ENCODE peak calls at places on chromosomes 16 and 17, in four cellular contexts. P is CD4-positive, CD25-positive, alpha-beta regulatory T cell; F is anterior cingulate cortex; K is nephron progenitor cell. J is an unnamed sample.

GRCh38 chr17:1158879-1159278 is 20.9 kb downstream of the ABR start:
- DNase-seq in P (no peak), F (no peak), K (no peak), J (no peak)

GRCh38 chr17:77319211-77320031 is 178.7 kb downstream of the SEC14L1 start:
- DNase-seq in P (peak), F (no peak), K (peak), J (peak)

GRCh38 chr17:49779730-49780220 is 8.7 kb upstream of the KAT7 start:
- DNase-seq in P (no peak), F (no peak), K (no peak), J (peak)

GRCh38 chr16:22206847-22207714 is 1.0 kb downstream of the EEF2K start:
- DNase-seq in P (peak), F (no peak), K (peak), J (peak)

GRCh38 chr17:67637901-67638641 is 79.7 kb upstream of the NOL11 start:
- DNase-seq in P (no peak), F (no peak), K (no peak), J (no peak)

GRCh38 chr16:8720967-8721692 is 46.7 kb downstream of the ABAT start:
- DNase-seq in P (no peak), F (no peak), K (no peak), J (no peak)

GRCh38 chr16:68790130-68790761 is 53.1 kb upstream of the TANGO6 start:
- DNase-seq in P (no peak), F (no peak), K (no peak), J (peak)

GRCh38 chr17:66724581-66725341 is 110.2 kb upstream of the CACNG5 start:
- DNase-seq in P (no peak), F (no peak), K (no peak), J (peak)

GRCh38 chr17:28646039-28646754 is 1.2 kb upstream of the BLTP2 start:
- DNase-seq in P (no peak), F (no peak), K (no peak), J (no peak)

GRCh38 chr16:50697881-50698767 is 4.7 kb downstream of the NOD2 start:
- DNase-seq in P (no peak), F (no peak), K (no peak), J (peak)

GRCh38 chr16:74760007-74760767 is 14.4 kb downstream of the FA2H start:
- DNase-seq in P (no peak), F (no peak), K (no peak), J (no peak)

GRCh38 chr17:73641779-73642580 is 2.3 kb downstream of the SDK2 start:
- DNase-seq in P (no peak), F (no peak), K (no peak), J (no peak)

GRCh38 chr16:21116148-21116693 is 34.4 kb downstream of the DNAH3 start:
- DNase-seq in P (no peak), F (no peak), K (no peak), J (no peak)